ENCODE peak calls at places on chromosomes 16 and 17, in nine cellular contexts. C is A549, N is tibial nerve, V is right atrium auricular region, O is upper lobe of left lung, I is foreskin fibroblast, Z is HFF-Myc, F is fibroblast of the aortic adventitia, H is left ventricle myocardium inferior. K is an unnamed sample.

GRCh38 chr17:17108681-17109049 is 66.4 kb downstream of the MPRIP start:
- DNase-seq in F (no peak), I (no peak), Z (no peak), O (no peak), V (no peak), C (peak), N (no peak), H (peak), K (no peak)

GRCh38 chr17:74182041-74182783 is 21.3 kb upstream of the RPL38 start:
- DNase-seq in F (no peak), H (no peak), Z (no peak), O (no peak), C (no peak), N (no peak), I (no peak), V (no peak), K (no peak)

GRCh38 chr16:14353340-14353739 is 276.7 kb downstream of the PARN start:
- DNase-seq in Z (no peak), H (no peak), C (no peak), V (no peak), O (no peak), N (no peak), I (no peak), F (no peak), K (no peak)

GRCh38 chr17:59388070-59388556 is 56.7 kb downstream of the YPEL2 start:
- DNase-seq in O (no peak), Z (no peak), F (no peak), V (no peak), H (no peak), I (no peak), C (no peak), N (no peak), K (no peak)

GRCh38 chr17:57425903-57426574 is 169.7 kb downstream of the MSI2 start:
- DNase-seq in H (no peak), N (no peak), F (no peak), Z (no peak), C (no peak), O (no peak), I (no peak), V (no peak), K (no peak)

GRCh38 chr16:84836967-84837366 is 17.2 kb downstream of the CRISPLD2 start:
- DNase-seq in Z (no peak), V (no peak), F (no peak), H (no peak), O (no peak), I (no peak), N (no peak), C (no peak), K (no peak)

GRCh38 chr17:15185625-15185991 is 79.5 kb downstream of the PMP22 start:
- DNase-seq in V (peak), C (peak), F (peak), N (peak), Z (peak), O (no peak), I (peak), H (no peak), K (peak)

GRCh38 chr17:82870541-82870940 is 30.7 kb upstream of the ZNF750 start:
- DNase-seq in F (no peak), C (no peak), I (no peak), O (no peak), N (no peak), H (no peak), Z (no peak), V (no peak), K (no peak)

GRCh38 chr16:29708917-29709600 is 30.1 kb downstream of the QPRT start:
- DNase-seq in H (no peak), F (no peak), C (no peak), Z (no peak), N (no peak), V (no peak), O (no peak), I (no peak), K (no peak)

GRCh38 chr17:61402978-61403845 is 3.6 kb downstream of the TBX2 start:
- DNase-seq in F (peak), O (peak), N (no peak), V (no peak), Z (no peak), I (peak), C (no peak), H (no peak), K (no peak)

GRCh38 chr17:79942011-79942405 is 93.7 kb downstream of the TBC1D16 start:
- DNase-seq in N (no peak), V (no peak), O (peak), Z (no peak), H (peak), F (no peak), I (no peak), C (no peak), K (no peak)

GRCh38 chr16:85667261-85667660 is 21.5 kb downstream of the GINS2 start:
- DNase-seq in F (no peak), H (no peak), V (no peak), O (peak), N (no peak), Z (no peak), C (no peak), I (no peak), K (no peak)

GRCh38 chr17:48869821-48870318 is 22.7 kb upstream of the ATP5MC1 start:
- DNase-seq in H (no peak), Z (no peak), F (no peak), N (no peak), I (no peak), O (no peak), C (no peak), V (no peak), K (no peak)

GRCh38 chr17:2087597-2088211 is 32.8 kb downstream of the HIC1 start:
- DNase-seq in O (no peak), C (no peak), I (peak), H (no peak), Z (no peak), F (peak), N (no peak), V (no peak), K (no peak)

GRCh38 chr16:11497329-11497805 is 89.4 kb downstream of the LITAF start:
- DNase-seq in F (peak), O (peak), I (peak), Z (no peak), H (peak), N (peak), C (peak), V (peak), K (no peak)

GRCh38 chr17:10149573-10150399 is 48.6 kb downstream of the GAS7 start:
- DNase-seq in I (peak), H (no peak), V (no peak), F (peak), N (peak), O (no peak), C (peak), Z (peak), K (no peak)

GRCh38 chr16:86307518-86307903 is 202.8 kb upstream of the FOXF1 start:
- DNase-seq in F (peak), O (no peak), V (no peak), H (no peak), I (peak), N (no peak), C (peak), Z (no peak), K (no peak)

GRCh38 chr17:81460856-81461460 is 51.6 kb downstream of the ACTG1 start:
- DNase-seq in H (peak), Z (no peak), O (peak), C (no peak), F (no peak), N (no peak), V (no peak), I (no peak), K (no peak)

GRCh38 chr17:82031885-82032627 is 578 bp downstream of the RAC3 start:
- DNase-seq in N (no peak), V (no peak), Z (no peak), H (no peak), F (no peak), I (no peak), C (no peak), O (peak), K (no peak)

GRCh38 chr17:37752482-37752881 is 7.6 kb upstream of the HNF1B start:
- DNase-seq in N (no peak), C (peak), I (peak), H (no peak), O (no peak), Z (no peak), V (no peak), F (no peak), K (peak)

GRCh38 chr16:14378131-14378551 is 251.9 kb downstream of the PARN start:
- DNase-seq in Z (peak), N (no peak), I (peak), C (peak), V (no peak), F (peak), O (no peak), H (no peak), K (no peak)

GRCh38 chr16:65722429-65722828 is 600.6 kb upstream of the CDH11 start:
- DNase-seq in C (no peak), H (no peak), V (no peak), N (no peak), F (no peak), I (no peak), Z (no peak), O (no peak), K (no peak)

GRCh38 chr17:65434878-65435277 is 126.6 kb downstream of the AXIN2 start:
- DNase-seq in O (no peak), C (no peak), H (no peak), V (no peak), N (no peak), Z (no peak), F (no peak), I (no peak), K (no peak)

GRCh38 chr17:65936013-65936412 is 255.9 kb downstream of the CEP112 start:
- DNase-seq in H (no peak), I (peak), Z (no peak), C (no peak), F (no peak), V (no peak), O (no peak), N (no peak), K (peak)

GRCh38 chr17:60354223-60354622 is 37.7 kb downstream of the USP32 start:
- DNase-seq in F (peak), C (peak), Z (peak), N (peak), I (peak), V (no peak), H (no peak), O (no peak), K (no peak)

GRCh38 chr16:84983308-84983707 is 28.0 kb downstream of the ZDHHC7 start:
- DNase-seq in C (no peak), O (no peak), V (no peak), N (no peak), Z (no peak), I (no peak), F (no peak), H (no peak), K (no peak)

GRCh38 chr17:72654746-72655145 is 437.7 kb downstream of the SLC39A11 start:
- DNase-seq in N (no peak), F (no peak), O (peak), I (no peak), V (no peak), C (no peak), H (no peak), Z (no peak), K (no peak)

GRCh38 chr16:1762879-1763520 is 8.3 kb downstream of the NME3 start:
- DNase-seq in I (no peak), C (no peak), V (no peak), Z (no peak), O (peak), F (no peak), N (no peak), H (peak), K (no peak)

DNA sequence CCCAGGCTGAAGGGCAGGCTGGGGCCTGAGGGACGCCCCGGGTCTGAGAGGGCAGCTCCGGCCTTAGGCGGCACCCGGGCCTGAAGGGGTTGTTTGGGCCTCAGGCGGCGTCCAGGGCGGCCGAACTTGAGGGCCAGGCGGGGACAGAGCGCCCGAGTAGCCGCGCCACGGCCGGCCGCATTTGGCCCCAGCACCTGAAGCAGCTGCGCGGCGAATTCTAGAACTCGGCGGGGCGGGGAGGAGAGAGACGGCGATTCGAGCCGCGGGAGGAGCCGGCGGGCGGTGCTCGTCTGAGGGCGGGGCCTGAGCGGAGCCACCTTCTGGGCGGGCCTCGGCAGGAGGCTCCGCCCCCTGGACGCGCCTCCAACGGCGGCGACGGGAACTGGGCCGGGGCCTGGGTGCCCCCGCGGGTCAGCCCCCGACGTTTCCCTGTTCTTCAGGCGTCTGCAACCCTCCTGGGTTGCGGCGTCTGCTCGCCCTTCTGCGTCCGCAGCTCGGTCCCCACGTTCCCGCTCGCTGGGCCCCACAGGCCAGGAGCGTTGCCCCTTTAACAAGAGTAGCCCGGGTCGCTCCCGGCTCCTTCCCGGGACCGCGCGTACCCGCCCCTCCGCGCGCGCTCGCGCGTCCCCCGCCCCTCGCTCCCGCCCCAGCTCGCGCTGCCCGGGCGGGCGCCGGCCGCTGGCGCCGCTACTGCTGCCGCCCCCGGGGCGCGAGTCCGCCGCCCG is at the start of the genes INCA1 and KIF1C:
- DNase-seq in V (peak), Z (peak), F (peak), N (peak), O (peak), H (peak), I (peak), C (peak), K (peak)
- TF ChIP-seq CTCF in V (peak), Z (no peak), F (peak), N (peak), O (peak), H (peak), I (no peak), C (no peak), K (no peak)

GRCh38 chr17:77958716-77959215 is 263 bp downstream of the TNRC6C start:
- DNase-seq in C (no peak), Z (no peak), H (no peak), I (no peak), N (no peak), V (no peak), F (no peak), O (no peak), K (no peak)
- H3K4me3 ChIP-seq in C (peak), Z (peak), H (peak), I (peak), N (peak), V (peak), F (peak), O (no peak), K (peak)

GRCh38 chr17:13016881-13017622 is 775 bp downstream of the ELAC2 start:
- DNase-seq in Z (no peak), O (no peak), N (no peak), C (no peak), F (no peak), V (no peak), I (no peak), H (no peak), K (no peak)

GRCh38 chr17:13014801-13015200 is 3.0 kb downstream of the ELAC2 start:
- DNase-seq in Z (no peak), I (no peak), V (no peak), N (no peak), C (no peak), H (no peak), F (no peak), O (no peak), K (no peak)

GRCh38 chr17:13017623-13018462 is at the start of gene ELAC2:
- DNase-seq in F (peak), V (peak), H (peak), I (peak), N (peak), Z (peak), C (peak), O (peak), K (peak)
- TF ChIP-seq CTCF in F (no peak), V (no peak), H (no peak), I (no peak), N (no peak), Z (no peak), C (no peak), O (peak), K (no peak)

GRCh38 chr16:57447142-57447962 is at the start of the genes CIAPIN1 and COQ9:
- DNase-seq in H (peak), N (peak), I (peak), Z (peak), V (peak), F (peak), C (peak), O (peak), K (no peak)
- H3K4me3 ChIP-seq in H (peak), N (peak), I (peak), Z (peak), V (peak), F (peak), C (peak), O (peak), K (peak)

GRCh38 chr17:76005263-76006149 is 4.9 kb downstream of the CDK3 start:
- DNase-seq in F (peak), N (peak), I (peak), V (peak), Z (no peak), H (peak), C (peak), O (no peak), K (no peak)
- TF ChIP-seq CTCF in F (peak), N (peak), I (peak), V (peak), Z (peak), H (peak), C (peak), O (peak), K (peak)

DNA sequence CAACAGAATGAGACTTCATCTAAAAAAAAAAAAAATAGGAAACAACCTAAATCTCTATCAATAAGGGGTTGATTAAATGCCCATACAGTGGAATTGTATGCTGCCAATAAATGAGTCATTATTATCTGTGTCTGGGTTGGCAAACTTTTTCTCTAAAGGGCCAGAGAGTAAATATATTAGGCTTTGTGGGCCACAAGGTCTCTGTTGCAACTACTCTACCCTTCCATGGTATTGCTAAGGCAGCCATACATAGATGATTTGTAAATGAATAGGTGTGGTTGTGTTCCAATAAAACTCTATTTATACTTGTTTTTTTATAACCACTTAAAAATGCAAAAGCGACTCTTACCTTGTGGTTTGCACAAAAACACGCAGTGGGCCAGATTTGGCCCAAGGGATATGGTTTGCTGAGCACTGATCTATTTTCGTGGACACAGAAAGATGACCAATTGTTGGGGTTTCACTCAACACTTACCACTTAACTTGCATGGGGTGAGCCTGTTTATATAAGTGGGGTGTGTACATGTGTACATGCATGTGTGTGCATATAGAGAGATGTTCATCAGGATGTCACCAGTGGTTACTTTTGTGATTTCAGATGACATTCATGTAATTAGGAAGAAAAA is 12.4 kb upstream of the IL4R start:
- DNase-seq in H (no peak), I (peak), Z (no peak), O (no peak), F (no peak), V (no peak), N (no peak), C (no peak), K (no peak)
- H3K4me3 ChIP-seq in H (no peak), I (no peak), Z (no peak), O (no peak), F (no peak), V (no peak), N (no peak), C (no peak), K (no peak)

GRCh38 chr16:69311533-69312388 is 611 bp downstream of the VPS4A start:
- DNase-seq in N (no peak), F (no peak), Z (no peak), H (no peak), I (peak), V (no peak), C (peak), O (no peak), K (no peak)
- TF ChIP-seq CTCF in N (no peak), F (no peak), Z (no peak), H (no peak), I (no peak), V (no peak), C (no peak), O (no peak), K (no peak)

GRCh38 chr16:68246121-68246520 is 948 bp downstream of the PLA2G15 start:
- DNase-seq in V (no peak), F (no peak), C (no peak), N (no peak), H (no peak), Z (no peak), O (no peak), I (no peak), K (no peak)

GRCh38 chr16:68246671-68247070 is 1.5 kb downstream of the PLA2G15 start:
- DNase-seq in O (no peak), I (peak), C (no peak), H (no peak), N (no peak), F (no peak), Z (no peak), V (no peak), K (no peak)

GRCh38 chr16:68249361-68249760 is 4.2 kb downstream of the PLA2G15 start:
- DNase-seq in F (no peak), Z (no peak), C (no peak), N (no peak), V (no peak), O (no peak), H (no peak), I (no peak), K (no peak)

GRCh38 chr16:68247932-68248331 is 2.8 kb downstream of the PLA2G15 start:
- DNase-seq in H (no peak), Z (no peak), V (no peak), F (no peak), C (no peak), O (no peak), N (no peak), I (no peak), K (no peak)

DNA sequence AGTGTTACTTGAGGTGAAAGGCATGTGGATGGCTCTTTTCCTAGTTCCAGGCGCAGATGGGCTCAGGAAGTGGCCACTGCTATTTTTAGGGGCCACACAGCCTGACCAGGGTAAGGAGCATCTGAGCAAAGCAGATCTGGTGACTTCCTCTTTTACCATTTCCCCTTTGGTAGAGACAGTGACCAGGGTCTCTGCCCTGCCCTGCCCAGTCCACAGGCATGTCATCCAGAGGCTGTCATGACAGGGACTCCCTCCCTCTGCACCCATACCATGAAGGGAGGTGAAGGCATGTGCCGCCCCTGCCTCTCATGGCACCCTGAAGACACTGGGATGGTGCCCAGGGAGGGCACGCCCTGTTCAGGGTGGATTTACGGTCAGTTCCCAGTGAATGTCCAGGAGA is 2.2 kb downstream of the PLA2G15 start:
- DNase-seq in C (no peak), Z (no peak), F (no peak), N (no peak), O (no peak), I (no peak), V (no peak), H (no peak), K (no peak)
- H3K4me3 ChIP-seq in C (no peak), Z (no peak), F (no peak), N (no peak), O (no peak), I (no peak), V (no peak), H (peak), K (no peak)

GRCh38 chr16:54928421-54929089 is 2.1 kb upstream of the IRX5 start:
- DNase-seq in V (no peak), O (peak), H (peak), F (peak), Z (no peak), I (peak), N (no peak), C (peak), K (no peak)
- TF ChIP-seq CTCF in V (no peak), O (peak), H (peak), F (peak), Z (no peak), I (no peak), N (no peak), C (no peak), K (no peak)

GRCh38 chr16:87689956-87690465 is 75.8 kb downstream of the KLHDC4 start:
- DNase-seq in V (no peak), N (no peak), H (no peak), F (no peak), I (no peak), Z (no peak), O (peak), C (no peak), K (no peak)
- H3K4me3 ChIP-seq in V (no peak), N (no peak), H (no peak), F (no peak), I (no peak), Z (no peak), O (no peak), C (no peak), K (no peak)